ENCODE peak calls at places on chromosomes 11 and 22, in nine cellular contexts. S, B, H, D, U, A, Y, L and O are unnamed samples.
A peak's percentile ranks its signal among the peaks of the same experiment; 100 is the strongest.

GRCh38 chr11:45988922-45989321 is 66.5 kb downstream of the LARGE2 start:
- DNase-seq in U (no peak), D (no peak), L (no peak), S (no peak), Y (no peak), A (no peak), B (no peak), H (no peak), O (no peak)

GRCh38 chr11:39772525-39773137 is 1686.8 kb downstream of the LRRC4C start:
- DNase-seq in H (no peak), U (no peak), L (no peak), A (no peak), Y (no peak), B (no peak), S (no peak), D (no peak), O (no peak)

GRCh38 chr11:116927163-116927772 is 89.8 kb upstream of the APOA1 start:
- DNase-seq in S (no peak), D (no peak), U (peak; percentile 38), A (no peak), Y (no peak), B (no peak), H (no peak), L (no peak), O (peak; percentile 34)

GRCh38 chr11:8672346-8672745 is 10.1 kb downstream of the TRIM66 start:
- DNase-seq in H (no peak), A (no peak), L (no peak), Y (no peak), B (no peak), S (no peak), U (no peak), D (no peak), O (no peak)

GRCh38 chr11:32905028-32905667 is 12.5 kb downstream of the QSER1 start:
- DNase-seq in H (no peak), S (no peak), U (no peak), A (no peak), B (no peak), L (no peak), Y (no peak), D (no peak), O (no peak)

GRCh38 chr11:96219981-96220623 is 122.9 kb downstream of the MAML2 start:
- DNase-seq in Y (no peak), A (no peak), D (peak; percentile 43), U (no peak), L (no peak), H (no peak), B (no peak), S (peak; percentile 77), O (no peak)

GRCh38 chr22:41862160-41862529 is 29.2 kb downstream of the SREBF2 start:
- DNase-seq in A (no peak), B (no peak), H (no peak), U (peak; percentile 52), Y (peak; percentile 34), S (no peak), L (no peak), D (no peak), O (no peak)

GRCh38 chr11:16606784-16607674 is 131.4 kb upstream of the C11orf58 start:
- DNase-seq in U (no peak), Y (peak; percentile 56), L (no peak), H (peak; percentile 76), S (no peak), D (peak; percentile 70), B (no peak), A (peak; percentile 55), O (peak; percentile 16)

GRCh38 chr11:911890-912219 is 1.2 kb upstream of the CHID1 start:
- DNase-seq in B (no peak), D (no peak), L (no peak), U (no peak), A (no peak), Y (no peak), S (no peak), H (no peak), O (no peak)
- H3K27me3 ChIP-seq in B (no peaks in the 10 kb centered on the region), D (no peaks in the 10 kb centered on the region), L (no peaks in the 10 kb centered on the region), U (no peaks in the 10 kb centered on the region), A (no peaks in the 10 kb centered on the region), Y (no peaks in the 10 kb centered on the region), S (no peaks in the 10 kb centered on the region), H (no peaks in the 10 kb centered on the region), O (no peaks in the 10 kb centered on the region)

DNA sequence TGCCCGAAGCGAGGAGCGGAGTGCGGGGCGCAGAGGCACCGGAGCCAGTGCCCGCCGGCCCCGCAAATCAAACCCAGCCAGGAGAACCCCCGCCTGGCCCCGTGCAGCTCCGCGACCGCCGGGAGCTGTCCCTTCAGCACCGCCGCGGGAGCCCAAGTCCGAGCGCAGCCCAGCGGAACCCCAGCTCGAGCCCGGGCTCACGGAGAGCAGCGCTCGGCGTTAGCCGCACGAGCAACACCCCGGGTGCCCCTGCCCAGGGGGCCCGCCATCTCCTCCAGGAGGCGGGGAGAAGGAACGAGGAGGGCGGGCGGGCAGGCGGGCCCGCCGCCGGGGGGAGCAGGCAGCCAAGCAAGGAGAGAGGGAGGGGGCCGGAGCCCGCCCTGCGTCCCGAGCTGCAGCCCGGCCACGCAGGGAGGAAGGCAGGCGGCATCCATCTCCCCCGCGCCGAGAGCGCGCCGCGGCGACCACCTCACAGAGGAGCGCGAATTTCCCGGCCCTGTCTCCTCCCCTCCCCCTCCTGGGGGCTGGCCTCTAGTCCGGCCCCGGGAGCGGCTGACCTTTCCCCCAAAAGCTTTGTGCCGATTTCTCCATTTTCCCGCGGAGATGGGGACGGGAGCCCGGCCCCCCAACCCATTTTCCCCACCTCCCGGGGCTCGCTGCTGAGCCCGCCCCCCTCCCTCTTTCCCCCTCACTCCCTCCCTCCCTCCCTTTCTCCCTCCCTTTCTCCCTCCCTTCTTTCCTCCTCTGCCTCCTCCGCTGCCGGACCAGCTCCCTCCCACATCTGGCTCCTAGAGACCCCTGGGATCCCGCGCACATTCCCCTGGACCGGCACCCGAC is 623 bp downstream of the KCNC1 start:
- DNase-seq in U (no peak), Y (peak; percentile 65), H (peak; percentile 71), A (peak; percentile 68), D (peak; percentile 56), S (peak; percentile 35), B (peak; percentile 38), L (no peak), O (peak; percentile 51)
- H3K4me3 ChIP-seq in U (no peak overlapping the region), Y (peak overlapping the region; percentile 14), H (no peak overlapping the region), A (peak overlapping the region; percentile 37), D (peak overlapping the region; percentile 50), S (peak overlapping the region; percentile 2), B (peak overlapping the region; percentile 41), L (no peak overlapping the region), O (peak overlapping the region; percentile 16)

GRCh38 chr22:36856121-36856791 is 4.5 kb upstream of the NCF4 start:
- DNase-seq in H (peak; percentile 85), A (peak; percentile 95), Y (peak; percentile 71), S (peak; percentile 61), D (peak; percentile 90), U (peak; percentile 89), L (peak; percentile 86), B (peak; percentile 86), O (peak; percentile 95)

GRCh38 chr22:36852056-36852973 is 8.5 kb upstream of the NCF4 start:
- DNase-seq in A (no peak), Y (no peak), S (no peak), D (no peak), B (no peak), H (no peak), U (no peak), L (no peak), O (no peak)

GRCh38 chr22:36855478-36855877 is 5.3 kb upstream of the NCF4 start:
- DNase-seq in Y (no peak), L (no peak), A (no peak), H (no peak), D (no peak), S (no peak), B (no peak), U (no peak), O (no peak)

GRCh38 chr22:36850682-36851081 is 10.1 kb upstream of the NCF4 start:
- DNase-seq in U (no peak), S (no peak), A (no peak), B (no peak), H (no peak), Y (no peak), D (no peak), L (no peak), O (no peak)

DNA sequence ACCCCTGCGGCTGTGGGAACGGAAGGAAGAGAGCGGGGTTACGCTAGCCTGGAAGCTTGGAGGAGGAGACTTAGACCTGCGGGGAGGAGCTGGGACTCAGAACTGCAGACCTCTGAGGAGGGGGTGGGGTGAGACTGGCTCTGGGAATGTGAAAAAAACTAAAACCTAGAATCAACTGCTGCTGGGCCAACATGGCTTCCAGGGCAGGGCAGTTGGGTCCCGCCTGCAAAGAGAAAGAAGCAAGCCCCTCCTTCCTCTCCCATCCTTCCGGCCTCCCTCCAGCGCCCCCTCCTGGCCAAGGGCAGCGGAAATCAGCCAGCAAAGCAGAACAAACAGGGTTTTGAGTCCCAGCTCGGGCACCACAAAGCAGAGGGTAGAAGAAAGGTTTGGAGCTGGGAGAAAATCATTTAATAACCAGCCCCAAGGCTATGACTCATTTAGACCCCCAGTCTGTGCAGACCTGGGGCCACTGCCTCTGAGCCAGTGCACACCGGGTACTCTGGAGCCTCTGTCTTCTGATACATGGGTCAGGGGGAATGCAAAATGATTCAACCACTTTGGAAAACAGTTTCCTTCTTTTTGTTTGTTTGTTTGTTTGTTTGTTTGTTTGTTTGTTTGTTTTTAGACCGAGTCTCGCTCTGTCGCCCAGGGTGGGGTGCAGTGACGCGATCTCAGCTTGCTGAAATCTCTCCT is 7.3 kb upstream of the NCF4 start:
- DNase-seq in H (peak; percentile 69), U (peak; percentile 85), L (peak; percentile 75), A (peak; percentile 88), B (peak; percentile 44), D (peak; percentile 78), Y (no peak), S (no peak), O (peak; percentile 76)
- H3K27me3 ChIP-seq in H (peaks cover 25% of the 10 kb centered on the region), U (no peaks in the 10 kb centered on the region), L (no peaks in the 10 kb centered on the region), A (peaks cover 9% of the 10 kb centered on the region), B (peaks cover 5% of the 10 kb centered on the region), D (peaks cover 17% of the 10 kb centered on the region), Y (no peaks in the 10 kb centered on the region), S (peaks cover 2% of the 10 kb centered on the region), O (peaks cover 8% of the 10 kb centered on the region)

GRCh38 chr11:17716807-17717206 is 2.6 kb upstream of the MYOD1 start:
- DNase-seq in D (no peak), H (no peak), Y (no peak), U (no peak), B (no peak), S (no peak), L (no peak), A (no peak), O (no peak)

GRCh38 chr11:17719028-17719939 is at the start of gene MYOD1:
- DNase-seq in D (no peak), S (no peak), Y (no peak), H (no peak), A (no peak), U (no peak), B (no peak), L (no peak), O (no peak)

GRCh38 chr11:17718015-17718414 is 1.4 kb upstream of the MYOD1 start:
- DNase-seq in Y (no peak), A (no peak), S (no peak), U (no peak), D (no peak), H (no peak), B (no peak), L (no peak), O (no peak)

GRCh38 chr11:17719940-17720795 is 797 bp downstream of the MYOD1 start:
- DNase-seq in S (no peak), Y (no peak), D (no peak), A (no peak), L (no peak), B (no peak), H (no peak), U (no peak), O (no peak)

DNA sequence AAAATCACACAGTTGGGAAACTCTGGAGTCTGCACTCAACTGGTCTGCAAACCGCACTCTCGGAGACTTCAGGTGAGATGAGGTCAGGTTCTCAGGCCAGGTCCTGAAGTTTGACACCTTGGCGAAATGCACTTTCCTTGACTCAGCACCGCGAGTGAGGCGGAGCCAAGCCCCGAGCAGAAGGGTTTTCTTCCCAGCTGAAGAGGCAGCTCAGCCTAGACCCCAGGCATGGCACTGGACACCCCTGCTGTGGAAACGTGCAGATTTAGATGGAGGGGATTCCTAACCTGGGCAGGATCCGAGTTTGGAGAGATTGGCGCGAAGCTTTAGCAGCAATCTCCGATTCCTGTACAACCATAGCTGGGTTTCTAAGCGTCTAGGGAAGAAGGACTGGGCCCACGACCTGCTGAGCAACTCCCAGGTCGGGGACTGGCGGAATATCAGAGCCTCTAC is 835 bp upstream of the MYOD1 start:
- DNase-seq in B (no peak), S (no peak), A (no peak), H (no peak), U (no peak), L (no peak), Y (no peak), D (no peak), O (no peak)
- H3K4me3 ChIP-seq in B (no peak overlapping the region), S (no peak overlapping the region), A (no peak overlapping the region), H (no peak overlapping the region), U (no peak overlapping the region), L (no peak overlapping the region), Y (no peak overlapping the region), D (no peak overlapping the region), O (no peak overlapping the region)